ENCODE peak calls at places on chromosomes 3 and 15, in five cellular contexts. S is T-cell, L is left colon, B is GM04504, H is endodermal cell. W is an unnamed sample.

GRCh38 chr3:161409069-161409468 is 37.8 kb upstream of the SPTSSB start:
- DNase-seq in H (peak; percentile 66), S (peak; percentile 14), B (no peak), L (no peak), W (peak; percentile 35)

GRCh38 chr15:48144889-48145288 is 24.1 kb downstream of the SLC24A5 start:
- DNase-seq in L (no peak), S (no peak), H (no peak), B (no peak), W (no peak)

GRCh38 chr15:91948001-91948608 is 94.6 kb downstream of the SLCO3A1 start:
- DNase-seq in S (no peak), B (no peak), H (peak; percentile 82), L (no peak), W (no peak)

GRCh38 chr15:76337047-76337738 is 620 bp downstream of the ISL2 start:
- DNase-seq in H (peak; percentile 59), S (no peak), B (no peak), L (no peak), W (no peak)

GRCh38 chr15:29942144-29942543 is 119.9 kb upstream of the TJP1 start:
- DNase-seq in S (no peak), L (no peak), H (no peak), B (no peak), W (no peak)

GRCh38 chr3:79597719-79598118 is 170.1 kb downstream of the ROBO1 start:
- DNase-seq in L (no peak), H (no peak), B (no peak), S (no peak), W (no peak)

GRCh38 chr15:65209701-65210643 is 1.3 kb downstream of the CILP start:
- DNase-seq in B (no peak), L (no peak), S (no peak), H (no peak), W (no peak)

GRCh38 chr15:45378149-45378912 is at the start of gene GATM:
- DNase-seq in L (peak; percentile 77), S (peak; percentile 8), H (peak; percentile 91), B (peak; percentile 59), W (peak; percentile 19)

GRCh38 chr3:73813291-73813977 is 188.7 kb upstream of the PDZRN3 start:
- DNase-seq in L (no peak), B (no peak), H (no peak), S (no peak), W (no peak)

GRCh38 chr15:91853968-91854943 is 748 bp downstream of the SLCO3A1 start:
- DNase-seq in L (peak; percentile 43), S (no peak), B (no peak), H (peak; percentile 84), W (peak; percentile 39)

GRCh38 chr3:31356941-31357340 is 175.8 kb upstream of the STT3B start:
- DNase-seq in B (no peak), L (no peak), H (peak; percentile 55), S (no peak), W (no peak)

GRCh38 chr3:114879059-114880031 is 267.7 kb downstream of the ZBTB20 start:
- DNase-seq in L (no peak), B (peak; percentile 24), H (no peak), S (no peak), W (peak; percentile 86)

GRCh38 chr3:60392501-60392900 is 858.8 kb downstream of the FHIT start:
- DNase-seq in H (no peak), S (no peak), B (no peak), L (no peak), W (no peak)

GRCh38 chr3:119177321-119177720 is 3.9 kb downstream of the UPK1B start:
- DNase-seq in B (no peak), L (no peak), S (no peak), H (no peak), W (no peak)

GRCh38 chr15:74826911-74827310 is 484 bp downstream of the CPLX3 start:
- DNase-seq in B (no peak), H (no peak), S (no peak), L (no peak), W (no peak)

GRCh38 chr15:33454346-33454745 is 143.6 kb downstream of the RYR3 start:
- DNase-seq in S (no peak), H (no peak), B (no peak), L (no peak), W (no peak)

GRCh38 chr3:113685956-113686721 is 10.3 kb downstream of the USF3 start:
- DNase-seq in S (no peak), B (peak; percentile 25), L (no peak), H (peak; percentile 60), W (no peak)

GRCh38 chr3:144586382-144586781 is 614.8 kb downstream of the DIPK2A start:
- DNase-seq in H (no peak), S (no peak), B (peak; percentile 12), L (no peak), W (no peak)

GRCh38 chr3:150248116-150248864 is 159.8 kb upstream of the TSC22D2 start:
- DNase-seq in H (no peak), B (no peak), S (no peak), L (no peak), W (no peak)

GRCh38 chr3:192514754-192515660 is 212.3 kb downstream of the FGF12 start:
- DNase-seq in L (peak; percentile 25), H (peak; percentile 95), B (no peak), S (no peak), W (peak; percentile 35)

GRCh38 chr3:1469687-1470086 is 376.9 kb downstream of the CNTN6 start:
- DNase-seq in B (no peak), L (no peak), H (no peak), S (no peak), W (no peak)

GRCh38 chr3:56879453-56880224 is 77.9 kb upstream of the ARHGEF3 start:
- DNase-seq in L (no peak), S (no peak), H (no peak), B (no peak), W (no peak)

GRCh38 chr3:45223889-45224730 is 2.0 kb downstream of the TMEM158 start:
- DNase-seq in S (no peak), L (no peak), H (no peak), B (no peak), W (no peak)

GRCh38 chr3:14435175-14436011 is 33.0 kb downstream of the SLC6A6 start:
- DNase-seq in H (no peak), S (no peak), L (no peak), B (peak; percentile 24), W (no peak)

GRCh38 chr3:56761887-56762605 is 39.7 kb downstream of the ARHGEF3 start:
- DNase-seq in S (no peak), B (no peak), H (no peak), L (no peak), W (no peak)

GRCh38 chr3:37667359-37667758 is 194.3 kb upstream of the CTDSPL start:
- DNase-seq in B (no peak), H (no peak), L (no peak), S (no peak), W (no peak)

GRCh38 chr15:47812436-47813109 is 95.3 kb downstream of the SEMA6D start:
- DNase-seq in S (no peak), H (no peak), L (no peak), B (no peak), W (no peak)

GRCh38 chr3:176953106-176954080 is 243.9 kb downstream of the TBL1XR1 start:
- DNase-seq in S (no peak), L (peak; percentile 80), B (peak; percentile 49), H (no peak), W (no peak)

GRCh38 chr3:196159952-196160804 is 51.0 kb downstream of the ZDHHC19 start:
- DNase-seq in B (peak; percentile 42), S (no peak), L (peak; percentile 68), H (peak; percentile 79), W (peak; percentile 50)

GRCh38 chr15:86061581-86061980 is 18.1 kb upstream of the AGBL1 start:
- DNase-seq in B (no peak), H (no peak), L (no peak), S (no peak), W (no peak)

GRCh38 chr3:66823532-66823931 is 174.6 kb upstream of the KBTBD8 start:
- DNase-seq in B (no peak), S (no peak), H (no peak), L (no peak), W (no peak)

GRCh38 chr3:48927928-48928327 is 9.3 kb downstream of the ARIH2 start:
- DNase-seq in H (no peak), L (no peak), B (no peak), S (no peak), W (no peak)

GRCh38 chr3:108489776-108490175 is 20.6 kb downstream of the MYH15 start:
- DNase-seq in B (no peak), L (no peak), S (peak; percentile 35), H (peak; percentile 69), W (peak; percentile 22)

GRCh38 chr3:175941352-175941751 is 1082.2 kb downstream of the NAALADL2 start:
- DNase-seq in S (no peak), H (peak; percentile 84), L (no peak), B (no peak), W (peak; percentile 13)

GRCh38 chr3:47003461-47004368 is 24.2 kb downstream of the NBEAL2 start:
- DNase-seq in L (no peak), H (no peak), S (no peak), B (no peak), W (no peak)

GRCh38 chr3:186044973-186045372 is 63.9 kb downstream of the ETV5 start:
- DNase-seq in H (no peak), B (no peak), S (no peak), L (no peak), W (no peak)

GRCh38 chr15:75693501-75694240 is 19.0 kb downstream of the CSPG4 start:
- DNase-seq in S (no peak), L (no peak), B (peak; percentile 64), H (no peak), W (no peak)

GRCh38 chr15:90227816-90228772 is 5.6 kb downstream of the CIB1 start:
- DNase-seq in S (no peak), L (no peak), B (no peak), H (no peak), W (no peak)

GRCh38 chr3:146131616-146132410 is 29.2 kb downstream of the PLOD2 start:
- DNase-seq in H (no peak), L (no peak), B (peak; percentile 74), S (no peak), W (no peak)

GRCh38 chr3:9746330-9746729 is 3.4 kb upstream of the OGG1 start:
- DNase-seq in S (no peak), B (peak; percentile 39), L (no peak), H (no peak), W (no peak)